ENCODE peak calls at places on chromosomes 4 and X, in five cellular contexts. L is tibial nerve, Z is vagina, W is adrenal gland, B is lower leg skin. J is an unnamed sample.

GRCh38 chrX:153763298-153763932 is 634 bp upstream of the PLXNB3 start:
- DNase-seq in L (no peak), B (no peak), Z (no peak), W (peak), J (no peak)

GRCh38 chr4:52853351-52853750 is 8.8 kb upstream of the RASL11B start:
- DNase-seq in B (no peak), W (no peak), Z (no peak), L (no peak), J (no peak)

GRCh38 chrX:80721186-80721585 is 88.5 kb downstream of the BRWD3 start:
- DNase-seq in L (no peak), B (no peak), Z (no peak), W (no peak), J (no peak)

GRCh38 chrX:9310596-9310995 is 154.3 kb upstream of the TBL1X start:
- DNase-seq in L (no peak), Z (no peak), B (no peak), W (no peak), J (no peak)

GRCh38 chrX:3119376-3119775 is 78.1 kb downstream of the ARSF start:
- DNase-seq in B (no peak), W (no peak), L (no peak), Z (no peak), J (no peak)

GRCh38 chr4:139910106-139910505 is 243.9 kb downstream of the MAML3 start:
- DNase-seq in W (no peak), Z (no peak), L (no peak), B (no peak), J (no peak)

GRCh38 chrX:128460835-128461234 is 408.6 kb upstream of the ACTRT1 start:
- DNase-seq in L (no peak), B (no peak), W (no peak), Z (no peak), J (no peak)

GRCh38 chr4:55947254-55947882 is 1.4 kb upstream of the CEP135 start:
- DNase-seq in B (no peak), W (no peak), L (no peak), Z (no peak), J (no peak)

DNA sequence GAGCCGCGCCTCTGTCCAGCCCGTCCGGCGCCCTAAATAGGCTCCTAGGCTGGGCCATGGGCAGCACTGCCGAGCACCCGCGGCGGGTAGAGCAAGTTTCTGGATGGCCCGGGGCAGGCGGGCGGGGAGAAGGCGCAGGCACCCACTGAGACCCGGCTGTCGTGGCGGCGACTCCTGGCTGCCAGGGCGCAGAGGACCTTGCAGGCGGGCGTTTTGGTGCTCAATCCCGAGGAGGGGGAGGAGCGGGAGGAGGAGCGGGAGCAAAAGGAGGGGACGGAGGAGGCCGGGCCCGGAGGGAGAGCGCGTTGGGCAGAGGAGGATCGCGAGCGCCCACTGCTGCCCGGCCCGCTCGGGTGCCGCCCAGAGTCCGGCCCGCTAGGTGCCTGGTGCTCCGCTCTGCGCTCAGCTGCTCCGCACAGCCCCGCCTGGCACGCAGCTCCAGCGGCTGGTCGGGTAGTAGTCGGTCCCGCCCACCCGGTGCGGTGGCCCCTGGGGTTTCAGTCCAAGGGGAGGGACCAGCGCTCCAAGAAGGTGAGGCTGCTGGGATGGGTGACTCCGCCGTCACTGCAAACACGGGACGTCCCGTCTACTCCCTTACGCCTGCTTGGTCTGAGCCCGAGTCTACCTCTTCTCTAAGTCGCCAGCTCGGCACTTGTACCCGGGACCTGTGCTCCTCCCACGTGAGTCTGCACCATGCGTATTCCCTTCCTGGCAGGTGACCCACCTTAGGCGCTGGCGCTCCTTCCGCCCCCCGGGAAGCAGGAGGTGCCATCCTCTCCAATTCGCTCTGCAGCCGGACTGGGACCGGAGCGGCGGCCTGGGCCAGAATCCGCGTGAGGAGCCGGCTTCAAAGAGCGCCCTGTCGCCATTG is at the start of gene HS3ST1:
- DNase-seq in B (peak), Z (no peak), L (peak), W (peak), J (peak)
- TF ChIP-seq POLR2A in B (no peak), Z (no peak), L (peak), W (no peak), J (no peak)

DNA sequence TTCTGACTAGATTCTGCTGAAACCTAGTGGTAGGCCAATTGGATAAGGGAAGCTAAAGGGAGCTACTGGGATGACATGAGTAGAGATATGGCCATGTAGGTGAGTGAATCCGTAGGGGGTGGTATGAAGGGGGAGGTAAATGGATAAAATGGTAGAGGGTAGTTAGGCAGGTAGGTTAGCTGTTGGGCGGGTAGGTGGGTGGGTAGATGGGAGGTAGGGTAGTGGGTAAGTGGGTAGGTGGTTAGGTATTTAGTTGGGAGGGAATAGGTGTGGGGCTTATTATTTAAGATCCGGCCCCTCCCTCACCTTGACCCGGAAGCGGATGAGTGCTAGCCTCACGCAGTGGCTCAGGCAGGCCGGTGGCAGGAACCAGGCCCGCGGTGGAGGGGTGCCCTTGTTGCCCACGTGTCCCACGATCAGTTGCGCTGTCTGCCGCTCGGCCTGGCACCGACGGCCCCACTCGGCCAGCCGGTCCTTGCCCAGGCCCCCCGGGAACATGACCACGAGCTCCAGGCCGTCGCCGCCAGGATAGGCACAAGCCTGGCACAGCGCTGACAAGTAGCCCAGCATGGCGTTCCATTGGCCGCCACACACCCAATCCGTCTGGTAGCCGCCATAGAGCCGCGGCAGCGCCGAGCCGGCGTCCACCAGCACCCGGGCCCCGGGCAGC is 725 bp downstream of the FAM120C start:
- DNase-seq in W (peak), L (peak), Z (no peak), B (peak), J (peak)
- TF ChIP-seq POLR2A in W (no peak), L (peak), Z (no peak), B (no peak), J (peak)

DNA sequence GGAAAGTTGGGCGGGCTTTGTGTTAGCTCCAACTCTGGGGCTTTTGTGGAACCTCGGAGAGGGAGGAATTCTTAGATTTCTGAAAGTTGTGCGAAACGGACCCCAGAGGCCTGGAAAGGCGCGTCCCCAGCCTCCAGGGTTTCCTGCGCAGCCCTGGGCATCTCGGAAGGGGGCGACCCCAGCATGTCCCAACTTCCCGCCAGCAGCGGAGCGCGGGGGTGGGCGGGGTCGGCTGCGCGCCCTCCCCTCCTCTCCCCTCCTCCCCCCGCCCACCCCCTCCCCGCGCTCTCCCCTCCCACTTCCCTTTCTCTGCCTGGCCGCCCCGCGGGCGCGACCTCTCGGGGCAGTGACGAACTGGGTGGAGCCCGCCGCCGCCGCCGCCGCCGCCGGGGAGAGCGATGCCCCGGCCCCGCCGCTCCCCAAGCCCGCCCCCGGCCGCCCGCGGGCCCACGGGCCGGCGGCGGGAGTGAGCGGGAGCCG is 16.8 kb downstream of the PTTG2 start:
- DNase-seq in L (peak), Z (no peak), W (peak), B (peak), J (peak)
- TF ChIP-seq POLR2A in L (no peak), Z (no peak), W (no peak), B (no peak), J (no peak)

DNA sequence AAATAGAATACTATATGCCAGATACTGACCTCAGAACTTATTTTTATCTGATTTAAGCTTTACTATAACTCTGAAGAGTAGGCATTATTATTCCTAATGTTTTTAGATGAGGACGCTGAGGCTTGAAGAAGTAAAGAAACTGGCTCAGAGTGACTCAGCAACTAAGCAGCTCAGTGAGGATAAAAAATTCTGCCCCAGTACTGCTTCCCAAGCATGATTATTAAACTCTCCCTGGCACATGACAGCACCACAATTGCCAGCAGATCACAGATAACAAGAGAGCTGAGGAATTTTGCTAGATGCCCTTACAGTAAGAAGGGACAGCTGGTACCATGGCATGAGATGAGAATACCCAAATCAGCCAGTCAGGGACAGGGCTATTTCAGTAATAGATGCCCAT is 219.4 kb downstream of the NKX6-1 start:
- DNase-seq in B (no peak), L (no peak), W (no peak), Z (no peak), J (no peak)
- TF ChIP-seq POLR2A in B (no peak), L (no peak), W (no peak), Z (no peak), J (no peak)

J was measured in erythroblast.